ENCODE peak calls at places on chromosomes 2 and 18, in six cellular contexts. One of them, this sample, is unnamed.
A peak's percentile ranks its signal among the peaks of the same experiment; 100 is the strongest.

GRCh38 chr18:6836331-6836730 is 106.8 kb downstream of the ARHGAP28 start:
- DNase-seq in adrenal gland: no peak
- DNase-seq in uterus: no peak
- DNase-seq in GM12891: no peak
- DNase-seq in suprapubic skin: no peak
- DNase-seq in lower leg skin: no peak
- DNase-seq in this sample: no peak

GRCh38 chr2:47112665-47113435 is 42.3 kb downstream of the STPG4 start:
- DNase-seq in lower leg skin: no peak
- DNase-seq in suprapubic skin: no peak
- DNase-seq in uterus: no peak
- DNase-seq in GM12891: no peak
- DNase-seq in adrenal gland: no peak
- DNase-seq in this sample: no peak

GRCh38 chr2:173410579-173410978 is 55.9 kb downstream of the CDCA7 start:
- DNase-seq in GM12891: no peak
- DNase-seq in suprapubic skin: no peak
- DNase-seq in adrenal gland: no peak
- DNase-seq in lower leg skin: no peak
- DNase-seq in uterus: no peak
- DNase-seq in this sample: no peak

GRCh38 chr2:238069021-238069709 is 8.4 kb downstream of the SCLY start:
- DNase-seq in lower leg skin: no peak
- DNase-seq in GM12891: no peak
- DNase-seq in adrenal gland: no peak
- DNase-seq in suprapubic skin: no peak
- DNase-seq in uterus: no peak
- DNase-seq in this sample: no peak

GRCh38 chr2:42567806-42568429 is 514 bp upstream of the MTA3 start:
- DNase-seq in uterus: peak; percentile 37
- DNase-seq in adrenal gland: peak; percentile 45
- DNase-seq in suprapubic skin: peak; percentile 61
- DNase-seq in lower leg skin: peak; percentile 19
- DNase-seq in GM12891: peak; percentile 52
- DNase-seq in this sample: peak; percentile 75

GRCh38 chr2:20304411-20304810 is 46.2 kb downstream of the PUM2 start:
- DNase-seq in GM12891: no peak
- DNase-seq in uterus: no peak
- DNase-seq in suprapubic skin: no peak
- DNase-seq in lower leg skin: no peak
- DNase-seq in adrenal gland: no peak
- DNase-seq in this sample: no peak

GRCh38 chr2:1081411-1082225 is 131.0 kb downstream of the SNTG2 start:
- DNase-seq in suprapubic skin: no peak
- DNase-seq in adrenal gland: no peak
- DNase-seq in lower leg skin: no peak
- DNase-seq in GM12891: no peak
- DNase-seq in uterus: no peak
- DNase-seq in this sample: no peak

GRCh38 chr18:65725421-65726050 is 25.3 kb upstream of the CDH7 start:
- DNase-seq in uterus: no peak
- DNase-seq in suprapubic skin: no peak
- DNase-seq in adrenal gland: peak; percentile 23
- DNase-seq in GM12891: no peak
- DNase-seq in lower leg skin: no peak
- DNase-seq in this sample: no peak

GRCh38 chr2:240644859-240645301 is 19.6 kb downstream of the GPR35 start:
- DNase-seq in suprapubic skin: no peak
- DNase-seq in lower leg skin: peak; percentile 5
- DNase-seq in uterus: no peak
- DNase-seq in GM12891: no peak
- DNase-seq in adrenal gland: no peak
- DNase-seq in this sample: peak; percentile 2

GRCh38 chr2:18441583-18441982 is 118.9 kb downstream of the RDH14 start:
- DNase-seq in lower leg skin: no peak
- DNase-seq in adrenal gland: no peak
- DNase-seq in uterus: no peak
- DNase-seq in suprapubic skin: no peak
- DNase-seq in GM12891: no peak
- DNase-seq in this sample: no peak

GRCh38 chr2:20141056-20141762 is 83.7 kb downstream of the SDC1 start:
- DNase-seq in suprapubic skin: peak; percentile 84
- DNase-seq in uterus: peak; percentile 67
- DNase-seq in lower leg skin: peak; percentile 79
- DNase-seq in GM12891: no peak
- DNase-seq in adrenal gland: peak; percentile 79
- DNase-seq in this sample: no peak

GRCh38 chr2:96119981-96120720 is 3.8 kb upstream of the ADRA2B start:
- DNase-seq in adrenal gland: no peak
- DNase-seq in suprapubic skin: no peak
- DNase-seq in uterus: no peak
- DNase-seq in GM12891: no peak
- DNase-seq in lower leg skin: no peak
- DNase-seq in this sample: no peak

GRCh38 chr2:53018830-53019425 is 748.7 kb upstream of the CHAC2 start:
- DNase-seq in suprapubic skin: no peak
- DNase-seq in adrenal gland: no peak
- DNase-seq in lower leg skin: no peak
- DNase-seq in uterus: no peak
- DNase-seq in GM12891: no peak
- DNase-seq in this sample: no peak

GRCh38 chr18:5296706-5297320 is 1.3 kb upstream of the ZBTB14 start:
- DNase-seq in suprapubic skin: peak; percentile 92
- DNase-seq in GM12891: peak; percentile 16
- DNase-seq in adrenal gland: peak; percentile 78
- DNase-seq in uterus: peak; percentile 78
- DNase-seq in lower leg skin: peak; percentile 80
- DNase-seq in this sample: peak; percentile 87
- TF ChIP-seq POLR2A in suprapubic skin: no peak
- TF ChIP-seq POLR2A in GM12891: no peak
- TF ChIP-seq POLR2A in adrenal gland: peak; percentile 4
- TF ChIP-seq POLR2A in uterus: no peak
- TF ChIP-seq POLR2A in lower leg skin: no peak
- TF ChIP-seq POLR2A in this sample: peak; percentile 11

GRCh38 chr2:158963036-158963435 is 5.4 kb upstream of the TANC1 start:
- DNase-seq in lower leg skin: no peak
- DNase-seq in suprapubic skin: no peak
- DNase-seq in uterus: no peak
- DNase-seq in adrenal gland: no peak
- DNase-seq in GM12891: no peak
- DNase-seq in this sample: no peak

GRCh38 chr2:158955974-158956373 is 12.5 kb upstream of the TANC1 start:
- DNase-seq in GM12891: no peak
- DNase-seq in suprapubic skin: no peak
- DNase-seq in uterus: no peak
- DNase-seq in adrenal gland: no peak
- DNase-seq in lower leg skin: no peak
- DNase-seq in this sample: no peak

GRCh38 chr2:158962074-158962473 is 6.4 kb upstream of the TANC1 start:
- DNase-seq in suprapubic skin: no peak
- DNase-seq in uterus: no peak
- DNase-seq in GM12891: no peak
- DNase-seq in adrenal gland: no peak
- DNase-seq in lower leg skin: no peak
- DNase-seq in this sample: no peak

GRCh38 chr2:158953926-158954763 is 14.3 kb upstream of the TANC1 start:
- DNase-seq in uterus: peak; percentile 96
- DNase-seq in adrenal gland: peak; percentile 68
- DNase-seq in suprapubic skin: peak; percentile 78
- DNase-seq in GM12891: no peak
- DNase-seq in lower leg skin: no peak
- DNase-seq in this sample: peak; percentile 86

GRCh38 chr2:158958365-158958764 is 10.1 kb upstream of the TANC1 start:
- DNase-seq in suprapubic skin: no peak
- DNase-seq in GM12891: no peak
- DNase-seq in lower leg skin: no peak
- DNase-seq in uterus: no peak
- DNase-seq in adrenal gland: no peak
- DNase-seq in this sample: no peak
- TF ChIP-seq POLR2A in suprapubic skin: no peak
- TF ChIP-seq POLR2A in GM12891: no peak
- TF ChIP-seq POLR2A in lower leg skin: no peak
- TF ChIP-seq POLR2A in uterus: no peak
- TF ChIP-seq POLR2A in adrenal gland: no peak
- TF ChIP-seq POLR2A in this sample: no peak

DNA sequence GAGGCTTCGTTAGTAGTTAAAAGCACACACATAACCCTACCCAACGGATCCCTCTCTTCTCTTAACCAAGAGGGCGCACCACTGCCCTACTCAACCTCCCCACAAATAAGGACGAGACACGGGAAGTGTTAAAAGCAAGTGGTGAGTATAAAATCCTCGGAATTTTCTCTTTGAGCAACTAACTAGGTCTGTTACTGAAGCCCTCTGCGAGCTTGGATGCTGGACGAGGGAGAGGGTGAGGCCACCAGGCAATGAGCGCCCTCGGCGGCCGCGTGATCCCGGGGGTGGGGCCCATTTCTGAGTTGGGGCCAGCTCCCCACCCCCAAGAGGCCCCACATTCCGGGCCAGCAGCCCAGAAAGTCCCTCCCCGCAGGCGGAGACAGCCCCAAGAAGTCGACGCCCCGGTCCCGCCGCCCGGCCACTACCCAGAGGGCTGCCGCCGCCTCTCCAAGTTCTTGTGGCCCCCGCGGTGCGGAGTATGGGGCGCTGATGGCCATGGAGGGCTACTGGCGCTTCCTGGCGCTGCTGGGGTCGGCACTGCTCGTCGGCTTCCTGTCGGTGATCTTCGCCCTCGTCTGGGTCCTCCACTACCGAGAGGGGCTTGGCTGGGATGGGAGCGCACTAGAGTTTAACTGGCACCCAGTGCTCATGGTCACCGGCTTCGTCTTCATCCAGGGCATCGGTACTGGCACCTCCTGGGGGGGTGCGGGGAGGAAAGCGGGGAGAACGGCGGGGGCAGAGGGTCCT is at the start of gene CYBRD1:
- DNase-seq in GM12891: peak; percentile 66
- DNase-seq in adrenal gland: peak; percentile 87
- DNase-seq in lower leg skin: peak; percentile 88
- DNase-seq in uterus: peak; percentile 85
- DNase-seq in suprapubic skin: peak; percentile 94
- DNase-seq in this sample: peak; percentile 91
- TF ChIP-seq POLR2A in GM12891: peak; percentile 69
- TF ChIP-seq POLR2A in adrenal gland: peak; percentile 23
- TF ChIP-seq POLR2A in lower leg skin: peak; percentile 14
- TF ChIP-seq POLR2A in uterus: peak; percentile 68
- TF ChIP-seq POLR2A in suprapubic skin: no peak
- TF ChIP-seq POLR2A in this sample: peak; percentile 97

GRCh38 chr2:113175736-113176695 is 2.2 kb downstream of the PSD4 start:
- DNase-seq in uterus: no peak
- DNase-seq in adrenal gland: no peak
- DNase-seq in lower leg skin: no peak
- DNase-seq in GM12891: no peak
- DNase-seq in suprapubic skin: no peak
- DNase-seq in this sample: peak; percentile 82

GRCh38 chr2:113173563-113174368 is at the start of gene PSD4:
- DNase-seq in uterus: no peak
- DNase-seq in GM12891: peak; percentile 78
- DNase-seq in lower leg skin: peak; percentile 44
- DNase-seq in suprapubic skin: no peak
- DNase-seq in adrenal gland: no peak
- DNase-seq in this sample: peak; percentile 95

GRCh38 chr2:113174369-113174735 is 581 bp downstream of the PSD4 start:
- DNase-seq in lower leg skin: no peak
- DNase-seq in uterus: no peak
- DNase-seq in GM12891: no peak
- DNase-seq in adrenal gland: no peak
- DNase-seq in suprapubic skin: no peak
- DNase-seq in this sample: no peak

GRCh38 chr2:113176696-113177355 is 3.1 kb downstream of the PSD4 start:
- DNase-seq in suprapubic skin: no peak
- DNase-seq in lower leg skin: no peak
- DNase-seq in adrenal gland: no peak
- DNase-seq in uterus: no peak
- DNase-seq in GM12891: no peak
- DNase-seq in this sample: no peak

DNA sequence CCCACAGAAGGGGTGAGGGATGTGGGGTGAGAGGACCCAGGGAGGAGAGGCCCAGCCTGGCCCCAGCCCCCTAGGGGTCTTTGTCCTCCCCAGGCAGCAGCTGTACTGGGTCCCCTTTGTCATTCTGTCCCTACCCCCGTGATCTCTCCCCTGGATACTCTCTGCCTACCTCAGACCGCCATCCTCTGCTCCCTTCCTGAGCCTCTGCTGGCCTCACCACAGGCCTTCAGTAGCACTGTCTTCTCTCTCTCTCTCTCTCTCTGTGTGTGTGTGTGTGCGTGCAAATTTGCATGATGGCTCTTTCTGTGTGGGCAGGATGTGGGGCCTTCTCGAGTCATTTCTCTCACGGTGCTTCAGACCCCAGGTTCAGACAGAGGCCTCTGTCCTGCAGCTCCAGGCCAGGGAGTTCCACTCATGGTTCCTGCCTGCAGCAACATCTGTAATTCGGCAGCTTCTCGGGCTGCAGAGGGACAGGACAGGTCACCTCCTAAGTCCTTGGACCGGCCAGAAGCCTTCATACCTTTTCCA is 1.4 kb downstream of the PSD4 start:
- DNase-seq in lower leg skin: no peak
- DNase-seq in suprapubic skin: no peak
- DNase-seq in uterus: no peak
- DNase-seq in GM12891: peak; percentile 75
- DNase-seq in adrenal gland: no peak
- DNase-seq in this sample: peak; percentile 44
- TF ChIP-seq POLR2A in lower leg skin: no peak
- TF ChIP-seq POLR2A in suprapubic skin: no peak
- TF ChIP-seq POLR2A in uterus: no peak
- TF ChIP-seq POLR2A in GM12891: peak; percentile 98
- TF ChIP-seq POLR2A in adrenal gland: no peak
- TF ChIP-seq POLR2A in this sample: no peak

DNA sequence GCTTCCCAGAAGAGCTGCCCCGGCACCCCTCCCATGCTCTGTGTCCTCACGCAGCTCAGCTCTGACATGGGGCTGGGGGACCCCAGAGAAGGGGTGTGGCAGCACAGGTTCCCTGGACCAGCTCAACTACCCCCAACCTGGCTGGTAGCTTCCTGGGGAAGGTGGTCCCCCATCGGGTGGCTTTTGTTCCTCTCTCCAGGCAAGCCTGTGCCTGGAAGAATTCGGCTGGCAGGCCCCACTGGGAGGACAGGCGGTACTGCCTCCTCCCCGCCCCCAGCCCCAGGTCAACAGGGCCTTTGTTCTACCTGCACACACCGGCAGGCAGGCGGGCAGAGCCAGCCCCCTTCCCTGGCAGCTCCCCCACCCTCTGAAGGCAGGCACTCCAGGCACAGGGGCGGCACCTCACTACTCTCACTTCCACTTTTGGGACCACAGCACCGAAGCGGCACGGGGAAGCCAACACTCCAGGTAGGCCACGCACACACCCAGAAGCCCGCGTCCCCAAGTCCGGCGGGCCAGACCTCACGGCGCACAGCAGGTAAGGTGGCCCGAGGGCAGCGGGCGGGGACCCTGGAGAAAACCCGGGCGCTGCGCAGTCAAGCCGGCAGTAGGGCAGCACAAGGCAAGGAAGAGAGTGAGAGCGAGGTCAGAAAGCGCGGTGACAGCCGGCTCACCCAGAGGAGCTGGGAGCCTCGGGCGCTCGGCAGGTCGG is 1.3 kb downstream of the HS6ST1 start:
- DNase-seq in GM12891: peak; percentile 71
- DNase-seq in uterus: no peak
- DNase-seq in suprapubic skin: peak; percentile 73
- DNase-seq in adrenal gland: peak; percentile 32
- DNase-seq in lower leg skin: peak; percentile 18
- DNase-seq in this sample: peak; percentile 55
- TF ChIP-seq POLR2A in GM12891: no peak
- TF ChIP-seq POLR2A in uterus: no peak
- TF ChIP-seq POLR2A in suprapubic skin: no peak
- TF ChIP-seq POLR2A in adrenal gland: no peak
- TF ChIP-seq POLR2A in lower leg skin: no peak
- TF ChIP-seq POLR2A in this sample: no peak

This sample was measured in Peyer's patch.